ENCODE peak calls at places on chromosomes 3 and 15, in eight cellular contexts. One of them, this sample, is unnamed.

GRCh38 chr3:10198761-10199688 is 34.3 kb downstream of the IRAK2 start:
- DNase-seq in H4: no peak
- DNase-seq in NCI-H226: peak
- DNase-seq in GM12891: peak
- DNase-seq in activated T-cell treated with anti-CD3 and anti-CD28 coated beads, Interleukin-2, amount 50 U/mL, for 48 hours: peak
- DNase-seq in neural crest cell: no peak
- DNase-seq in hypothalamus: no peak
- DNase-seq in HEK293T: no peak
- DNase-seq in this sample: no peak

GRCh38 chr3:16407365-16407764 is 106.1 kb downstream of the RFTN1 start:
- DNase-seq in activated T-cell treated with anti-CD3 and anti-CD28 coated beads, Interleukin-2, amount 50 U/mL, for 48 hours: no peak
- DNase-seq in H4: no peak
- DNase-seq in neural crest cell: no peak
- DNase-seq in hypothalamus: no peak
- DNase-seq in HEK293T: no peak
- DNase-seq in GM12891: no peak
- DNase-seq in NCI-H226: no peak
- DNase-seq in this sample: no peak

GRCh38 chr15:63945838-63946298 is 100.4 kb downstream of the DAPK2 start:
- DNase-seq in neural crest cell: no peak
- DNase-seq in H4: no peak
- DNase-seq in GM12891: no peak
- DNase-seq in HEK293T: no peak
- DNase-seq in activated T-cell treated with anti-CD3 and anti-CD28 coated beads, Interleukin-2, amount 50 U/mL, for 48 hours: no peak
- DNase-seq in NCI-H226: peak
- DNase-seq in hypothalamus: no peak
- DNase-seq in this sample: no peak

GRCh38 chr3:127900536-127900935 is 14.5 kb upstream of the KBTBD12 start:
- DNase-seq in hypothalamus: no peak
- DNase-seq in NCI-H226: no peak
- DNase-seq in HEK293T: no peak
- DNase-seq in GM12891: no peak
- DNase-seq in neural crest cell: no peak
- DNase-seq in H4: no peak
- DNase-seq in activated T-cell treated with anti-CD3 and anti-CD28 coated beads, Interleukin-2, amount 50 U/mL, for 48 hours: no peak
- DNase-seq in this sample: no peak

GRCh38 chr3:122219242-122219872 is 35.9 kb downstream of the CASR start:
- DNase-seq in neural crest cell: no peak
- DNase-seq in HEK293T: no peak
- DNase-seq in NCI-H226: no peak
- DNase-seq in hypothalamus: no peak
- DNase-seq in activated T-cell treated with anti-CD3 and anti-CD28 coated beads, Interleukin-2, amount 50 U/mL, for 48 hours: no peak
- DNase-seq in H4: no peak
- DNase-seq in GM12891: no peak
- DNase-seq in this sample: no peak

GRCh38 chr3:63910873-63911272 is 1.3 kb downstream of the SCAANT1 start:
- DNase-seq in activated T-cell treated with anti-CD3 and anti-CD28 coated beads, Interleukin-2, amount 50 U/mL, for 48 hours: no peak
- DNase-seq in H4: no peak
- DNase-seq in NCI-H226: no peak
- DNase-seq in HEK293T: no peak
- DNase-seq in neural crest cell: no peak
- DNase-seq in GM12891: no peak
- DNase-seq in hypothalamus: no peak
- DNase-seq in this sample: no peak

GRCh38 chr3:161149529-161149928 is 44.4 kb upstream of the B3GALNT1 start:
- DNase-seq in HEK293T: no peak
- DNase-seq in hypothalamus: no peak
- DNase-seq in activated T-cell treated with anti-CD3 and anti-CD28 coated beads, Interleukin-2, amount 50 U/mL, for 48 hours: no peak
- DNase-seq in H4: peak
- DNase-seq in GM12891: no peak
- DNase-seq in neural crest cell: no peak
- DNase-seq in NCI-H226: no peak
- DNase-seq in this sample: no peak

GRCh38 chr3:5202267-5202666 is 14.8 kb downstream of the EDEM1 start:
- DNase-seq in H4: no peak
- DNase-seq in neural crest cell: no peak
- DNase-seq in GM12891: no peak
- DNase-seq in hypothalamus: no peak
- DNase-seq in HEK293T: no peak
- DNase-seq in activated T-cell treated with anti-CD3 and anti-CD28 coated beads, Interleukin-2, amount 50 U/mL, for 48 hours: no peak
- DNase-seq in NCI-H226: no peak
- DNase-seq in this sample: no peak

GRCh38 chr3:10305331-10305902 is 12.7 kb upstream of the GHRL start:
- DNase-seq in HEK293T: no peak
- DNase-seq in neural crest cell: no peak
- DNase-seq in H4: no peak
- DNase-seq in NCI-H226: no peak
- DNase-seq in GM12891: no peak
- DNase-seq in hypothalamus: no peak
- DNase-seq in activated T-cell treated with anti-CD3 and anti-CD28 coated beads, Interleukin-2, amount 50 U/mL, for 48 hours: no peak
- DNase-seq in this sample: no peak

GRCh38 chr3:47781326-47781684 is 388 bp downstream of the SMARCC1 start:
- DNase-seq in GM12891: peak
- DNase-seq in neural crest cell: peak
- DNase-seq in HEK293T: peak
- DNase-seq in NCI-H226: no peak
- DNase-seq in hypothalamus: peak
- DNase-seq in activated T-cell treated with anti-CD3 and anti-CD28 coated beads, Interleukin-2, amount 50 U/mL, for 48 hours: peak
- DNase-seq in H4: no peak
- DNase-seq in this sample: no peak

GRCh38 chr15:23628612-23629233 is 18.9 kb downstream of the MAGEL2 start:
- DNase-seq in neural crest cell: no peak
- DNase-seq in H4: no peak
- DNase-seq in NCI-H226: no peak
- DNase-seq in GM12891: no peak
- DNase-seq in hypothalamus: no peak
- DNase-seq in HEK293T: no peak
- DNase-seq in activated T-cell treated with anti-CD3 and anti-CD28 coated beads, Interleukin-2, amount 50 U/mL, for 48 hours: no peak
- DNase-seq in this sample: no peak

GRCh38 chr15:44010114-44010513 is 183.3 kb downstream of the WDR76 start:
- DNase-seq in neural crest cell: no peak
- DNase-seq in H4: no peak
- DNase-seq in GM12891: no peak
- DNase-seq in NCI-H226: no peak
- DNase-seq in activated T-cell treated with anti-CD3 and anti-CD28 coated beads, Interleukin-2, amount 50 U/mL, for 48 hours: no peak
- DNase-seq in HEK293T: no peak
- DNase-seq in hypothalamus: no peak
- DNase-seq in this sample: no peak

GRCh38 chr3:15434756-15435155 is 7.4 kb downstream of the EAF1 start:
- DNase-seq in hypothalamus: no peak
- DNase-seq in neural crest cell: no peak
- DNase-seq in HEK293T: no peak
- DNase-seq in NCI-H226: no peak
- DNase-seq in H4: no peak
- DNase-seq in activated T-cell treated with anti-CD3 and anti-CD28 coated beads, Interleukin-2, amount 50 U/mL, for 48 hours: no peak
- DNase-seq in GM12891: no peak
- DNase-seq in this sample: no peak